ENCODE peak calls at places on chromosomes 3 and 15, in eight cellular contexts. A is uterus, O is right lobe of liver, Z is heart left ventricle, D is breast epithelium, W is esophagus muscularis mucosa, N is body of pancreas, F is suprapubic skin. E is an unnamed sample.

GRCh38 chr3:133853925-133854227 is 41.8 kb downstream of the RAB6B start:
- DNase-seq in N (no peak), W (no peak), A (no peak), O (no peak), D (no peak), Z (no peak), F (no peak), E (no peak)

GRCh38 chr3:186722457-186722856 is 5.3 kb downstream of the KNG1 start:
- DNase-seq in Z (no peak), D (no peak), O (no peak), A (no peak), F (no peak), W (peak; percentile 55), N (peak; percentile 8), E (no peak)

GRCh38 chr3:48270306-48270705 is 29.4 kb downstream of the ZNF589 start:
- DNase-seq in N (no peak), F (no peak), D (no peak), A (no peak), O (no peak), W (no peak), Z (no peak), E (no peak)

GRCh38 chr15:64681424-64682024 is 93.9 kb downstream of the RBPMS2 start:
- DNase-seq in Z (peak; percentile 45), W (no peak), A (no peak), D (no peak), O (peak; percentile 58), N (peak; percentile 63), F (no peak), E (peak; percentile 88)

GRCh38 chr15:35308802-35309201 is 223.7 kb upstream of the NANOGP8 start:
- DNase-seq in N (no peak), O (no peak), W (no peak), Z (no peak), A (peak; percentile 29), F (no peak), D (no peak), E (no peak)

GRCh38 chr3:140395134-140396075 is 282.5 kb upstream of the TRIM42 start:
- DNase-seq in D (no peak), Z (no peak), F (no peak), N (no peak), W (peak; percentile 85), O (no peak), A (no peak), E (no peak)

GRCh38 chr3:183212096-183212495 is 41.0 kb upstream of the B3GNT5 start:
- DNase-seq in N (no peak), A (no peak), Z (no peak), F (no peak), D (no peak), O (no peak), W (no peak), E (no peak)

GRCh38 chr15:58517682-58518525 is 86.1 kb downstream of the LIPC start:
- DNase-seq in F (no peak), W (no peak), Z (no peak), N (no peak), O (peak; percentile 37), D (no peak), A (no peak), E (no peak)

GRCh38 chr3:143567823-143568222 is 280.4 kb downstream of the SLC9A9 start:
- DNase-seq in F (no peak), A (no peak), Z (no peak), D (no peak), O (no peak), W (no peak), N (no peak), E (no peak)

GRCh38 chr3:65901236-65901635 is 137.5 kb downstream of the MAGI1 start:
- DNase-seq in N (no peak), F (no peak), D (no peak), A (no peak), Z (no peak), W (no peak), O (no peak), E (no peak)

DNA sequence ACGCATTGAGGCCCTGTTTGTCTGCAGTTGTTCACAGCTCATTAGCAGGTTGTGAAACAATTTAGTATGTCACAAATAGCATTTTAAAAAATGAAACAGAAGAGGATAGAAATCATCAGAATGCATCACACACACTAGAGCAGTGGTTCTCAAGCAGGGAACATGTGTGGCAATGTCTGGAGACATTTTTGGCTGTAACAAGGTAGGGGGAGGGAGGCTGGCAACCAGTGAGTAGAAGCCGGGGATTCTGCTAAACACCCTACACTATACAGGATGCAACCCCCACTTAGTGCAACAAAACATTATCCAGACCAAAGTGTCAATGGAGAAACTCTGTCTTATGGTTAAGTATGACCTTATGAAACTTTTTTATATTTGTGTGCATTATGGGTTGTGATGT is 27.3 kb downstream of the BTLA start:
- DNase-seq in W (no peak), D (no peak), Z (no peak), O (no peak), F (no peak), A (no peak), N (no peak), E (no peak)
- H3K27ac ChIP-seq in W (no peak overlapping the region), D (no peak overlapping the region), Z (no peak overlapping the region), O (no peak overlapping the region), F (no peak overlapping the region), A (no peak overlapping the region), N (no peak overlapping the region), E (no peak overlapping the region)

GRCh38 chr15:63597033-63597790 is at the start of gene FBXL22:
- DNase-seq in Z (peak; percentile 69), N (peak; percentile 43), W (peak; percentile 92), F (no peak), D (no peak), A (peak; percentile 57), O (no peak), E (no peak)
- TF ChIP-seq POLR2A in Z (no peak), N (no peak), W (no peak), F (no peak), D (no peak), A (no peak), O (no peak), E (no peak)

GRCh38 chr15:68788265-68788624 is 32.5 kb downstream of the ANP32A start:
- DNase-seq in A (no peak), W (no peak), N (no peak), O (no peak), D (no peak), F (no peak), Z (no peak), E (no peak)

GRCh38 chr15:68790910-68791309 is 29.8 kb downstream of the ANP32A start:
- DNase-seq in W (no peak), Z (no peak), A (no peak), F (no peak), N (no peak), D (no peak), O (no peak), E (no peak)

GRCh38 chr15:68791431-68792283 is 29.0 kb downstream of the ANP32A start:
- DNase-seq in Z (no peak), N (no peak), O (no peak), A (no peak), F (no peak), W (no peak), D (no peak), E (no peak)

GRCh38 chr15:68789041-68789920 is 31.4 kb downstream of the ANP32A start:
- DNase-seq in W (no peak), A (no peak), F (no peak), N (peak; percentile 46), D (peak; percentile 59), Z (peak; percentile 43), O (no peak), E (peak; percentile 21)

GRCh38 chr15:68789921-68790575 is 30.6 kb downstream of the ANP32A start:
- DNase-seq in W (no peak), F (no peak), N (peak; percentile 30), A (no peak), Z (no peak), D (no peak), O (no peak), E (no peak)
- H3K4me1 ChIP-seq in W (peaks cover 65% of the 10 kb centered on the region), F (peaks cover 79% of the 10 kb centered on the region), N (peaks cover 79% of the 10 kb centered on the region), A (no peaks in the 10 kb centered on the region), Z (peaks cover 81% of the 10 kb centered on the region), D (peaks cover 31% of the 10 kb centered on the region), O (peaks cover 49% of the 10 kb centered on the region), E (peaks cover 71% of the 10 kb centered on the region)

GRCh38 chr3:117512975-117513374 is 803.4 kb downstream of the TUSC7 start:
- DNase-seq in W (no peak), Z (no peak), A (no peak), N (no peak), O (no peak), F (no peak), D (no peak), E (no peak)

GRCh38 chr3:117510396-117510795 is 800.8 kb downstream of the TUSC7 start:
- DNase-seq in Z (no peak), A (no peak), F (no peak), N (no peak), D (no peak), O (no peak), W (no peak), E (no peak)

DNA sequence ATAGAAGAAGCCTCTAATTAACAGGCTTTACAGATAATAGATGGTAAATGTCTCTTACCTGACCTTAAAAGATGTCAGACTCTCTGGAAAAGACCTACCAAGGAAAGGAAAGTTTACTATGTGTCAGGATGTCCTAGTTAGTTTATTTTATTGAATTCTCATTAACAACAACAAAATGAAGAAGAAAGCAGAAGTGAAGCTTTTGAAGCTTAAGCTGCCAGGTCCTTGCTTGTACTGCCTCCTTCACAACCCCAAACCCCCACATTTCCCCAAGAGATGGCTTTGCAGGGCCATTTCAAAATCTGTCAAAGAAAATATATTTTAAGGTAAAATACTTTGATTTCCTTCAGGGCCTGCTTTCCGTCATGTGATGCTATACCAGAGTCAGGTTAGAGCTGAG is 798.4 kb downstream of the TUSC7 start:
- DNase-seq in F (no peak), Z (no peak), A (no peak), O (no peak), D (no peak), W (no peak), N (no peak), E (no peak)
- H3K27ac ChIP-seq in F (no peak overlapping the region), Z (no peak overlapping the region), A (no peak overlapping the region), O (no peak overlapping the region), D (no peak overlapping the region), W (no peak overlapping the region), N (no peak overlapping the region), E (no peak overlapping the region)

DNA sequence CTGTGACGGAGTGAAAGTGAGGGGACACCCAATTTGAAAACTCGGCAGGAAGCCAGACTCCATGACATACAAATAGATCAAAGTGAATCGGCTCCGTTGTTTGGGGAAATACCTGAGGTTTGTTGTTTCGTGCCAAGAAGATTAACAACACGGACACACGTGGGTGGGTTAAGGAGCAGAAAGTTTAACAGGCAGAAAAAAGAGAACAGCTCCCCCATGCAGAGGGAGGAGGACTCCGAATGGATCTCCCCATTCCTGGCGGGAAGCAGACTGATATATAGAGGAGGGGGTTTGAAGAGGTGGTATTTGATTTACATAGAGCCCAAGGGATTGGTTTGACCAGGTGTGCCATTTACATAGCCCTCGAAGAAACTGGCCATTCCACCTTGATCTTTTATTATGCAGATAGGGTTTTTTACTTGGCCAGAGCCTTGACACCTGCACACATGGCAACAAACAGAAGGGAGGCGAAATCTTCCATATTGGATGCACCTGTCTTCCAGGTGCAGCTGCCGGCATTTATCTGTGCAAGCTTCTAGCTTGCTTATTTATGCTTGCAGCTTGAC is 4.8 kb upstream of the SACM1L start:
- DNase-seq in W (peak; percentile 86), Z (no peak), N (no peak), D (no peak), A (no peak), F (no peak), O (no peak), E (peak; percentile 66)
- TF ChIP-seq POLR2A in W (no peak), Z (no peak), N (no peak), D (no peak), A (no peak), F (no peak), O (no peak), E (peak; percentile 8)